ENCODE peak calls at places on chromosomes 12 and 14, in five cellular contexts. C, O, W, Q and G are unnamed samples.

GRCh38 chr14:91311284-91311662 is 66.8 kb upstream of the GPR68 start:
- DNase-seq in Q (no peak), O (no peak), C (no peak), W (no peak), G (no peak)

GRCh38 chr12:87756721-87757120 is 272.5 kb downstream of the C12orf50 start:
- DNase-seq in C (no peak), Q (no peak), O (no peak), W (no peak), G (no peak)

GRCh38 chr14:55025948-55026347 is 951 bp downstream of the WDHD1 start:
- DNase-seq in C (no peak), O (no peak), Q (no peak), W (no peak), G (no peak)

GRCh38 chr12:19741132-19741489 is 301.8 kb downstream of the AEBP2 start:
- DNase-seq in O (no peak), Q (no peak), C (no peak), W (no peak), G (no peak)

GRCh38 chr12:105945935-105946334 is 192.8 kb downstream of the NUAK1 start:
- DNase-seq in W (no peak), C (no peak), O (no peak), Q (no peak), G (no peak)

GRCh38 chr12:104598342-104599271 is 141.9 kb downstream of the CHST11 start:
- DNase-seq in W (no peak), C (no peak), Q (no peak), O (no peak), G (no peak)

GRCh38 chr12:401235-402126 is at the start of gene CCDC77:
- DNase-seq in C (no peak), W (peak), O (no peak), Q (peak), G (peak)

GRCh38 chr14:104202259-104203070 is 64.1 kb downstream of the KIF26A start:
- DNase-seq in C (no peak), W (no peak), Q (no peak), O (no peak), G (no peak)